ENCODE peak calls at places on chromosome 1, in six cellular contexts. S is activated T-helper 1 cell treated with anti-CD3 and anti-CD28 coated beads, Interleukin-12 subunit alpha, Interleukin-12 subunit beta, Interleukin-2, Interleukin-4 antibody, amounts not matched to agents 30 ng/mL and 10 ng/mL and 1 ng/mL, durations not matched to agents 14 hours and 24 hours and 36 hours; J is cardiac muscle cell; A is SK-N-MC; L is NCI-H2171; G is activated T-cell treated with anti-CD3 and anti-CD28 coated beads for 1 hour. M is an unnamed sample.
A peak's percentile ranks its signal among the peaks of the same experiment; 100 is the strongest.

GRCh38 chr1:224459051-224459450 is 24.5 kb upstream of the WDR26 start:
- DNase-seq in L (no peak), G (no peak), S (no peak), J (peak; percentile 12), A (no peak), M (no peak)

GRCh38 chr1:232084584-232085223 is 458.1 kb downstream of the DISC1 start:
- DNase-seq in L (no peak), J (peak; percentile 19), A (no peak), G (no peak), S (no peak), M (no peak)

GRCh38 chr1:239735081-239735480 is 348.7 kb downstream of the CHRM3 start:
- DNase-seq in A (no peak), S (no peak), L (no peak), G (no peak), J (no peak), M (no peak)

GRCh38 chr1:70034403-70034802 is 171.0 kb downstream of the LRRC40 start:
- DNase-seq in L (peak; percentile 38), A (no peak), G (no peak), J (peak; percentile 74), S (no peak), M (peak; percentile 45)

GRCh38 chr1:246152986-246153431 is 354.1 kb downstream of the SMYD3 start:
- DNase-seq in S (no peak), A (no peak), G (no peak), L (no peak), J (peak; percentile 23), M (no peak)

GRCh38 chr1:26237230-26237966 is 3.4 kb downstream of the CEP85 start:
- DNase-seq in L (no peak), J (peak; percentile 40), S (no peak), A (no peak), G (no peak), M (no peak)

GRCh38 chr1:237887542-237887941 is 3.2 kb downstream of the ZP4 start:
- DNase-seq in A (no peak), L (no peak), G (no peak), S (no peak), J (no peak), M (no peak)

GRCh38 chr1:63276625-63277024 is 45.7 kb upstream of the FOXD3 start:
- DNase-seq in S (no peak), A (no peak), J (no peak), G (no peak), L (no peak), M (no peak)

GRCh38 chr1:233721003-233721595 is 107.2 kb downstream of the KCNK1 start:
- DNase-seq in A (no peak), L (no peak), S (no peak), G (no peak), J (no peak), M (no peak)

GRCh38 chr1:194570449-194570848 is 1384.0 kb upstream of the B3GALT2 start:
- DNase-seq in J (no peak), L (no peak), A (no peak), G (no peak), S (no peak), M (no peak)

GRCh38 chr1:22955146-22955545 is 17.5 kb downstream of the LACTBL1 start:
- DNase-seq in J (no peak), L (no peak), S (no peak), A (no peak), G (no peak), M (no peak)

GRCh38 chr1:62299426-62300200 is 19.6 kb downstream of the KANK4 start:
- DNase-seq in G (no peak), A (no peak), L (no peak), J (peak; percentile 38), S (no peak), M (peak; percentile 56)

GRCh38 chr1:215842905-215843304 is 275.8 kb downstream of the KCTD3 start:
- DNase-seq in G (no peak), J (no peak), L (no peak), A (no peak), S (no peak), M (no peak)

GRCh38 chr1:43256675-43257570 is 12.9 kb upstream of the TMEM125 start:
- DNase-seq in S (no peak), L (no peak), G (no peak), J (no peak), A (no peak), M (no peak)

GRCh38 chr1:85374160-85374559 is 90.8 kb downstream of the DDAH1 start:
- DNase-seq in J (peak; percentile 54), L (no peak), G (no peak), A (no peak), S (no peak), M (no peak)

GRCh38 chr1:54716299-54717047 is 812 bp downstream of the TTC4 start:
- DNase-seq in L (peak; percentile 24), G (no peak), S (no peak), A (no peak), J (no peak), M (no peak)

GRCh38 chr1:37811027-37811655 is 3.1 kb upstream of the YRDC start:
- DNase-seq in S (peak; percentile 59), J (peak; percentile 91), G (peak; percentile 44), A (peak; percentile 20), L (peak; percentile 55), M (peak; percentile 60)

GRCh38 chr1:91693542-91693941 is 192.4 kb downstream of the TGFBR3 start:
- DNase-seq in G (no peak), S (no peak), J (peak; percentile 52), L (no peak), A (no peak), M (no peak)

GRCh38 chr1:93080424-93080823 is 1.3 kb downstream of the MTF2 start:
- DNase-seq in J (peak; percentile 86), L (no peak), S (no peak), G (no peak), A (peak; percentile 57), M (peak; percentile 37)

GRCh38 chr1:73176902-73177301 is 894.6 kb upstream of the NEGR1 start:
- DNase-seq in J (no peak), S (no peak), A (no peak), G (no peak), L (no peak), M (no peak)

GRCh38 chr1:229058716-229059115 is 212.2 kb upstream of the RAB4A start:
- DNase-seq in L (no peak), S (no peak), A (no peak), G (no peak), J (peak; percentile 36), M (no peak)

GRCh38 chr1:162753998-162754585 is 36.4 kb upstream of the HSD17B7 start:
- DNase-seq in L (no peak), S (no peak), A (no peak), G (no peak), J (no peak), M (no peak)

GRCh38 chr1:110433803-110434202 is 17.1 kb upstream of the PROK1 start:
- DNase-seq in S (no peak), L (no peak), G (no peak), A (no peak), J (peak; percentile 53), M (peak; percentile 46)

GRCh38 chr1:29655945-29656866 is 419.9 kb downstream of the PTPRU start:
- DNase-seq in J (peak; percentile 6), L (no peak), A (no peak), S (no peak), G (no peak), M (no peak)

GRCh38 chr1:43551396-43551888 is 20.8 kb downstream of the PTPRF start:
- DNase-seq in J (no peak), A (no peak), L (no peak), S (no peak), G (no peak), M (no peak)

GRCh38 chr1:117580436-117580835 is 25.4 kb upstream of the TENT5C start:
- DNase-seq in L (no peak), G (no peak), S (no peak), J (no peak), A (no peak), M (no peak)

GRCh38 chr1:196372896-196373536 is 235.2 kb downstream of the KCNT2 start:
- DNase-seq in L (no peak), J (peak; percentile 47), S (no peak), G (no peak), A (peak; percentile 14), M (no peak)

GRCh38 chr1:86184401-86184800 is 27.8 kb upstream of the COL24A1 start:
- DNase-seq in L (no peak), G (no peak), J (no peak), S (no peak), A (no peak), M (no peak)

GRCh38 chr1:61361971-61362370 is 279.6 kb downstream of the NFIA start:
- DNase-seq in G (no peak), J (no peak), S (no peak), A (no peak), L (peak; percentile 31), M (no peak)

GRCh38 chr1:157978547-157979403 is 14.7 kb upstream of the KIRREL1 start:
- DNase-seq in S (no peak), L (no peak), J (peak; percentile 23), A (no peak), G (no peak), M (no peak)

GRCh38 chr1:202811296-202812175 is 782 bp downstream of the PCAT6 start:
- DNase-seq in A (no peak), S (no peak), G (peak; percentile 6), L (no peak), J (peak; percentile 16), M (peak; percentile 44)

GRCh38 chr1:6635910-6636760 is 11.5 kb downstream of the THAP3 start:
- DNase-seq in S (no peak), A (no peak), L (no peak), G (no peak), J (no peak), M (no peak)

GRCh38 chr1:171743014-171743870 is 1.4 kb upstream of the VAMP4 start:
- DNase-seq in J (peak; percentile 68), S (no peak), G (no peak), A (no peak), L (no peak), M (no peak)

GRCh38 chr1:222950892-222951291 is 136.1 kb downstream of the DISP1 start:
- DNase-seq in L (peak; percentile 85), J (no peak), A (no peak), S (no peak), G (no peak), M (no peak)

GRCh38 chr1:158122823-158123390 is 57.8 kb upstream of the CD1D start:
- DNase-seq in J (no peak), S (no peak), G (no peak), L (no peak), A (no peak), M (no peak)

M was measured in NCI-H146.